ENCODE peak calls at places on chromosomes 11 and 22, in four cellular contexts. T is activated naive CD8-positive, alpha-beta T cell treated with anti-CD3 and anti-CD28 coated beads, Interleukin-2, amount 50 U/mL, for 24 hours; M is stimulated activated CD8-positive, alpha-beta memory T cell treated with anti-CD3 and anti-CD28 coated beads, Interleukin-7, amount 100 ng/mL, for 1 hour; U is CD4-positive, alpha-beta memory T cell. B is an unnamed sample.

GRCh38 chr22:49093192-49093880 is 734.3 kb downstream of the BRD1 start:
- DNase-seq in U (no peak), T (no peak), M (no peak), B (no peak)

GRCh38 chr22:23361676-23362075 is 181.4 kb downstream of the BCR start:
- DNase-seq in U (no peak), T (no peak), M (no peak), B (no peak)

GRCh38 chr11:102111011-102111786 is 952 bp downstream of the YAP1 start:
- DNase-seq in U (peak), T (peak), M (no peak), B (peak)

GRCh38 chr22:25405854-25406509 is 158.5 kb upstream of the GRK3 start:
- DNase-seq in M (no peak), U (no peak), T (no peak), B (no peak)

GRCh38 chr11:65489061-65489705 is 9.7 kb upstream of the MALAT1 start:
- DNase-seq in M (no peak), U (no peak), T (no peak), B (no peak)

GRCh38 chr11:62137276-62137861 is 13.6 kb downstream of the INCENP start:
- DNase-seq in T (no peak), U (no peak), M (no peak), B (no peak)

GRCh38 chr22:49629024-49629570 is 198.6 kb downstream of the BRD1 start:
- DNase-seq in T (no peak), U (no peak), M (no peak), B (no peak)

GRCh38 chr11:15055620-15056356 is 17.6 kb upstream of the CALCB start:
- DNase-seq in M (no peak), T (no peak), U (no peak), B (no peak)

GRCh38 chr11:77175021-77175842 is 47.2 kb downstream of the MYO7A start:
- DNase-seq in T (no peak), U (no peak), M (no peak), B (no peak)

B was measured in activated T-helper 9 cell treated with anti-CD3 and anti-CD28 coated beads, Interleukin-2, amount 50 U/mL, for 16 hours.